ENCODE peak calls at places on chromosome 12, in nine cellular contexts. G, K, V, O, Q, N, S, T and P are unnamed samples. For H3K79me2, the result is how much of the 10 kb centered on the place peaks cover.

GRCh38 chr12:27003421-27004311 is 10.5 kb downstream of the TM7SF3 start:
- DNase-seq in S (no peak), N (no peak), V (no peak), T (peak), K (peak), G (no peak), O (no peak), Q (no peak), P (no peak)

GRCh38 chr12:47071241-47071852 is 8.1 kb upstream of the PCED1B start:
- DNase-seq in S (no peak), V (peak), Q (peak), G (no peak), O (no peak), K (peak), T (peak), N (peak), P (peak)

GRCh38 chr12:83016226-83016835 is 329.6 kb downstream of the TMTC2 start:
- DNase-seq in Q (peak), S (peak), G (peak), O (no peak), N (peak), K (no peak), V (peak), T (no peak), P (no peak)

GRCh38 chr12:64931981-64932380 is 107.5 kb downstream of the TBC1D30 start:
- DNase-seq in S (no peak), G (no peak), K (no peak), N (no peak), Q (no peak), V (peak), O (no peak), T (no peak), P (no peak)

GRCh38 chr12:101743724-101744472 is 4.6 kb upstream of the SYCP3 start:
- DNase-seq in Q (no peak), O (peak), T (peak), V (no peak), N (no peak), G (no peak), S (no peak), K (no peak), P (no peak)

GRCh38 chr12:49414364-49414763 is 47.1 kb downstream of the SPATS2 start:
- DNase-seq in K (no peak), V (no peak), O (no peak), S (no peak), G (no peak), Q (no peak), T (no peak), N (no peak), P (no peak)

GRCh38 chr12:111274820-111275219 is 94.1 kb downstream of the PHETA1 start:
- DNase-seq in S (peak), N (no peak), V (no peak), O (no peak), T (peak), K (peak), G (no peak), Q (no peak), P (peak)

GRCh38 chr12:62737201-62737600 is 197.7 kb downstream of the PPM1H start:
- DNase-seq in Q (no peak), K (no peak), G (no peak), T (no peak), N (no peak), O (no peak), S (no peak), V (no peak), P (no peak)

GRCh38 chr12:101243074-101243473 is 33.0 kb upstream of the SLC5A8 start:
- DNase-seq in Q (no peak), O (no peak), V (no peak), N (no peak), G (peak), K (no peak), S (no peak), T (no peak), P (no peak)

GRCh38 chr12:98644433-98644711 is 216 bp downstream of the IKBIP start:
- DNase-seq in S (peak), N (peak), K (no peak), T (no peak), O (no peak), G (no peak), V (no peak), Q (peak), P (peak)
- H3K79me2 ChIP-seq in S (under half), N (half or more), K (half or more), T (half or more), O (half or more), G (half or more), V (under half), Q (half or more), P (half or more)

GRCh38 chr12:120093592-120094355 is 22.8 kb downstream of the RAB35 start:
- DNase-seq in K (peak), N (peak), Q (no peak), O (no peak), G (no peak), T (no peak), S (no peak), V (no peak), P (peak)
- H3K4me3 ChIP-seq in K (peak), N (no peak), Q (no peak), O (no peak), G (no peak), T (no peak), S (no peak), V (no peak), P (no peak)

DNA sequence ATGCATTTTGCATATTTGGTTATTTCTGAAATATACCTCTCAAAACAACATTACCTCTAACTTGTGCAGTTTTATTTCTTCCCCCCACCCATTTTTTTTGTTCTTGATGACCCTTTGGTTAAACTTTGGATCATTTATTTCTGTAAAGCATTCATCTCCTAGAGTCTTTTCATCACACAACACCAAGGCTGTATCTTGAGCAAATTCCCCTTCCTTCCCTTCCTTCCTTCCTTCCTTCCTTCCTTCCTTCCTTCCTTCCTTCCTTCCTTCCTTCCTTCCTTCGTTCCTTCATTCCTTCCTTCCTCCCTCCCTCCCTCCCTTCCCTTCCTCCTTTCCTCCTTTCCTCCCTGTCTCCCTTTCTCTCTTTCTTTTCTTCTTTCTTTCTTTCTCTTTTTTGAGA is 43.8 kb upstream of the PPP1R12A start:
- DNase-seq in G (no peak), T (no peak), N (no peak), K (no peak), S (no peak), V (no peak), Q (no peak), O (no peak), P (no peak)
- H2AFZ ChIP-seq in G (no peak), T (no peak), N (no peak), K (no peak), S (no peak), V (no peak), Q (no peak), O (no peak), P (no peak)

GRCh38 chr12:121748218-121748570 is 35.6 kb downstream of the TMEM120B start:
- DNase-seq in V (no peak), G (no peak), T (no peak), K (peak), S (no peak), O (no peak), N (peak), Q (peak), P (peak)
- H3K79me2 ChIP-seq in V (under half), G (under half), T (under half), K (under half), S (under half), O (under half), N (under half), Q (under half), P (under half)